ENCODE peak calls at places on chromosomes 6 and 20, in eight cellular contexts. K is A549; I is left lung; T is IMR-90; P is endodermal cell; E is H7; A is astrocyte of the spinal cord; F is effector memory CD4-positive, alpha-beta T cell. D is an unnamed sample.

GRCh38 chr6:3061501-3061941 is 6.8 kb upstream of the RIPK1 start:
- DNase-seq in K (no peak), I (no peak), T (peak), P (no peak), E (no peak), A (peak), F (no peak), D (peak)

GRCh38 chr6:80454197-80454596 is 347.7 kb downstream of the BCKDHB start:
- DNase-seq in K (no peak), I (no peak), T (peak), P (no peak), E (no peak), A (peak), F (no peak), D (peak)

GRCh38 chr6:47426524-47427302 is 50.9 kb upstream of the CD2AP start:
- DNase-seq in K (no peak), I (no peak), T (no peak), P (no peak), E (no peak), A (no peak), F (no peak), D (no peak)

GRCh38 chr6:117481926-117482239 is 591 bp upstream of the DCBLD1 start:
- DNase-seq in K (no peak), I (no peak), T (no peak), P (no peak), E (no peak), A (no peak), F (no peak), D (no peak)

GRCh38 chr6:7812623-7813022 is 86.7 kb downstream of the BMP6 start:
- DNase-seq in K (no peak), I (no peak), T (no peak), P (no peak), E (no peak), A (no peak), F (no peak), D (no peak)

GRCh38 chr20:64160536-64161495 is 3.4 kb upstream of the MYT1 start:
- DNase-seq in K (no peak), I (no peak), T (no peak), P (peak), E (no peak), A (no peak), F (no peak), D (no peak)

GRCh38 chr6:25052181-25052580 is 116.4 kb upstream of the RIPOR2 start:
- DNase-seq in K (no peak), I (no peak), T (no peak), P (no peak), E (no peak), A (no peak), F (no peak), D (no peak)

GRCh38 chr6:104537185-104537584 is 322.5 kb downstream of the HACE1 start:
- DNase-seq in K (no peak), I (no peak), T (peak), P (no peak), E (no peak), A (peak), F (no peak), D (peak)

GRCh38 chr6:56953597-56954388 is 1.1 kb upstream of the BEND6 start:
- DNase-seq in K (no peak), I (no peak), T (no peak), P (peak), E (peak), A (no peak), F (no peak), D (no peak)

GRCh38 chr6:15620616-15621015 is 42.2 kb downstream of the DTNBP1 start:
- DNase-seq in K (no peak), I (no peak), T (no peak), P (peak), E (no peak), A (no peak), F (no peak), D (no peak)

DNA sequence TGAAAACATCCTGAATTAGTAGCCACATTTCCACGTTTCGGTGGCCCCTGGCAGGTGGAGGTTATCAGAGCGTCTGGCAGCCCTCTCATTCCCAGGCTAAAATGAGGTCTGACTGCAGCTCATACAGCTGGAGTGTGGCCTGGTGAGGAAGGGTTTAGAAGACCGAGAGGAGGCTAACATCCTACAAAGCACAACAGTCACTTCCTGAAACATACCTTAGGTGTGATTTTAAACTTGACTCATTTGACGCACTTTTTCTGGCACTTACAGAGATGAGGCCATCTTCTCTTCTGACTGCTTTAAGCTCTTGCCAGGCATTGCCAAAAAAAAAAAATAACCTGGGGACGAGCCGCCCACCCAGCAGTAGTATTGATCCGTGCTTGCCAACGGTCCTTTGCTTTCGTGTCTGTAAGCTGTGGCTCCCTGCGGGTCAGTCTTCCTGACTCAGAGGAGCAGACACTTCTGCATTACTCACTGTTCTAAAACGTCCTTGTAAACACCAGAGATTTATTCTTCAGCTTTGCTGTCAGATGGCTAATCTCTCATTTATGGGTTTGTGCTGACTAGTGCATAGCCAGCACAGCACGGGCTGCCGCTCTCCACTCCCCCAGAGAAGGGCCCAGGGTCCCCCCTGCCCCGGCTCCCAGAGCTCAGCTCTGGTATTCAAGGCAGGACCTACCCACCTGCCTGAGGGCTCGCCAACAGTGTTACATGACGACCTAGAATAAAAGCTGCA is 78.4 kb upstream of the FRMD1 start:
- DNase-seq in K (peak), I (no peak), T (peak), P (peak), E (peak), A (peak), F (no peak), D (peak)
- H3K4me3 ChIP-seq in K (no peak), I (no peak), T (no peak), P (no peak), E (no peak), A (no peak), F (no peak), D (peak)

GRCh38 chr6:109879521-109879920 is 98.6 kb upstream of the GPR6 start:
- DNase-seq in K (no peak), I (no peak), T (no peak), P (no peak), E (no peak), A (no peak), F (no peak), D (no peak)
- H3K4me3 ChIP-seq in K (no peak), I (no peak), T (no peak), P (no peak), E (no peak), A (no peak), F (no peak), D (no peak)

DNA sequence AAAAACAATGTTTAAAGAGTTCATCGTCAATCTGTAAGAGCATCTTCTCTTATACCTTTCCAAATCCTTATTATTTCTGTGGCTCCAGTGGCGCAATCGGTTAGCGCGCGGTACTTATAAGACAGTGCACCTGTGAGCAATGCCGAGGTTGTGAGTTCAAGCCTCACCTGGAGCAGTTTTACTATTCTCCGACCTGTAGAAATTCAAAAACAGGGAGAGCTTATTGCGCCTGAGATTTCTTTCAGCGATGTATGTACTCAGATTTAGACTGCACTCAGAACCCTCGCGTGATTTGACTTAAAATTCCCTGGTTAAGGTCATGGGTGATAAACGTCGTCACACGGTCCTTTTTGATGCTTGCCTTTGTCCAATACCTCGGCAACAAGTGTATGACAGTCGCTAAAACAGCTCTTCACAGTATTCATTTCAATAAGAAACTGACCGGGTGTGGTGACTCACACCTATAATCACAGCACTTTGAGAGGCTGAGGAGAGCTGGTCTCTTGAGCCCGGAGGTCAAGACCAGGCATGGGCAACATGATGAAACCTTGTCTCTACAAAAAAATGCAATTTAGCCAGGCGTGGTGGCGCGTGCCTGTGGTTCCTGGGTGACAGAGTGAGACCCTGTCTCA is 11.9 kb downstream of the GPX5 start:
- DNase-seq in K (no peak), I (no peak), T (peak), P (peak), E (no peak), A (peak), F (no peak), D (no peak)
- H3K4me3 ChIP-seq in K (peak), I (no peak), T (no peak), P (peak), E (peak), A (peak), F (no peak), D (no peak)

GRCh38 chr6:89526563-89526869 is 93.6 kb downstream of the ANKRD6 start:
- DNase-seq in K (no peak), I (no peak), T (no peak), P (no peak), E (no peak), A (no peak), F (no peak), D (no peak)
- H3K4me3 ChIP-seq in K (no peak), I (no peak), T (no peak), P (no peak), E (no peak), A (no peak), F (no peak), D (no peak)

DNA sequence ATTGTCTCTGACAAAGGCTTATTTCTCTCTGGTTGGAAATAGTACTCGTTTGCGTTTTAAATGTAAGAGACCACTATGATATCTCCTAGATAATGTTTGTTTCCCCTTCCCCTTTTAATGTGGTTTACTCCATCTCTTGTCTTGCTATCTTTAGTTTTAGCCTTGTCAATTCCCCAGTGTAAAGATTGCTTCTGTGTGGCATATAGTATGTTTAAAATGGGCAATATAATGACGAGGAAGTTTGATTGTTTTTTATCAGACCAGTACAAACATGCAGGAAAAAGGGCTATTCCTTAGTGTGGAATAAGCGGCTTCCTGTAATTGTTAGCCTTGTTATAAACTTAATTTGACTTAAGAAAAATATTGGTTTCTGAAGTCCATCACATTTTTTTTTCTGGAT is 3.1 kb downstream of the QKI start:
- DNase-seq in K (no peak), I (no peak), T (no peak), P (no peak), E (no peak), A (no peak), F (no peak), D (no peak)
- H3K4me3 ChIP-seq in K (peak), I (peak), T (peak), P (peak), E (no peak), A (peak), F (no peak), D (peak)